ENCODE peak calls at places on chromosome 18, in five cellular contexts. R is GM23248, T is mammary epithelial cell, G is GM23338, I is K562. C is an unnamed sample.

GRCh38 chr18:12086249-12086648 is 7.4 kb upstream of the ANKRD62 start:
- DNase-seq in G (no peak), I (no peak), R (no peak), T (no peak), C (no peak)

GRCh38 chr18:74963820-74964446 is 245.0 kb downstream of the PTGR3 start:
- DNase-seq in I (peak; percentile 6), T (peak; percentile 31), R (peak; percentile 67), G (peak; percentile 76), C (peak; percentile 18)

GRCh38 chr18:25066536-25066935 is 285.4 kb downstream of the ZNF521 start:
- DNase-seq in I (no peak), R (no peak), G (no peak), T (no peak), C (peak; percentile 38)

GRCh38 chr18:52764271-52764670 is 424.3 kb downstream of the DCC start:
- DNase-seq in G (no peak), I (no peak), T (no peak), R (no peak), C (no peak)

GRCh38 chr18:22394428-22394827 is 23.3 kb downstream of the CTAGE1 start:
- DNase-seq in T (no peak), G (no peak), R (no peak), I (no peak), C (no peak)

GRCh38 chr18:26468931-26469340 is 79.4 kb downstream of the KCTD1 start:
- DNase-seq in R (no peak), I (peak; percentile 57), T (no peak), G (peak; percentile 84), C (no peak)

GRCh38 chr18:75429975-75430374 is 2.5 kb upstream of the SMIM21 start:
- DNase-seq in T (no peak), G (no peak), I (no peak), R (no peak), C (peak; percentile 89)

GRCh38 chr18:73136134-73136533 is 268.3 kb upstream of the NETO1 start:
- DNase-seq in T (peak; percentile 11), R (peak; percentile 4), I (no peak), G (peak; percentile 60), C (peak; percentile 1)

GRCh38 chr18:45228989-45229388 is 386.3 kb upstream of the SLC14A2 start:
- DNase-seq in I (no peak), T (no peak), G (no peak), R (no peak), C (no peak)

GRCh38 chr18:78721281-78721949 is 258.2 kb upstream of the SALL3 start:
- DNase-seq in T (no peak), R (no peak), I (no peak), G (peak; percentile 21), C (no peak)

GRCh38 chr18:59562751-59563150 is 134.5 kb downstream of the CCBE1 start:
- DNase-seq in T (no peak), G (no peak), I (no peak), R (no peak), C (no peak)

GRCh38 chr18:58264846-58265245 is 220.8 kb downstream of the NEDD4L start:
- DNase-seq in G (no peak), I (no peak), R (no peak), T (no peak), C (no peak)

GRCh38 chr18:43760010-43760409 is 482.7 kb upstream of the SYT4 start:
- DNase-seq in R (no peak), T (no peak), G (peak; percentile 22), I (no peak), C (no peak)
- H2AFZ ChIP-seq in R (no peak overlapping the region), T (no peak overlapping the region), G (no peak overlapping the region), I (no peak overlapping the region), C (no peak overlapping the region)

DNA sequence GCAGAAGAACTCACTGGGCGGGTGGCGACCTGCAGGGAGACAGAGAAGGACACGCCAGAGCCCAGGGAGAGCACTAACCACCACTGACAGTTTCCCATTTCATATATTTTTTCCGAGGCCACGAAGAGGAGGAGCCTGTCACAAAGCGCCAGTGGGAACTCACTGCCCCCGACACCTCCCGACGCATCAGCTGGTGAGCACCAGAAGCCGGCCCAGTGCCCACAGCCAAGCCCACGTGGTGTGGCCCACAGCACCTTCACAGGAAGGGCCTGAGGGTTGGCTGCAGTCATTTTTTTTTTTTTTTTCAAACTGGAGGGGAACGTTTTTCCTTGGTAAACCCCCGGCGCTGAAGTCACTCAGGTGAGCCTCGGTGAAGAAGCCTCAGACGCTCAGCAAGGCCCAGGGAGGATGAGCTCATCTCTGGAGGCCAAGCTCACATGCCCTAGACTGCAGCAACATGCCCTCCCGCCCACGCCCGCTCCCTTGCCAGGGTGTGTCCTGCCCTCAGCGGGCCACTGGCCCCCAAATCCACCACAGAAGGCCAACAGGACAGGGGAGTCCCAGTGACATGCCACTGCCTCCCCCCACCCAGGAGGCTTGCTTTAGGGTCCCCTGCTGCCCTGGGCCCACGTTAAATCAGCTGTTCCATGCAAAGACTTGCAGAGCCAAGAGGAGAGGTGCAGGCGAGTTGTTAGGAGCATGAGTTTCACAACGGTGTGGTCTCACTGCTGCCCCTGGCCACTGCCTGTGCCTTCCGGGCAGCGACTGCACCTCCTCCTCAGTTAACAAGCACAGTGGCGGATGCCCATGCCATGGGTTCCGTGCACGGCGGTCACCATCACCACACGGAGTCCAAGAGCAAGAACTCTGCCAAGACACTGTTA is 68.1 kb downstream of the PARD6G start:
- DNase-seq in T (peak; percentile 95), R (no peak), I (no peak), G (no peak), C (no peak)
- H2AFZ ChIP-seq in T (peak overlapping the region; percentile 46), R (no peak overlapping the region), I (no peak overlapping the region), G (no peak overlapping the region), C (no peak overlapping the region)

DNA sequence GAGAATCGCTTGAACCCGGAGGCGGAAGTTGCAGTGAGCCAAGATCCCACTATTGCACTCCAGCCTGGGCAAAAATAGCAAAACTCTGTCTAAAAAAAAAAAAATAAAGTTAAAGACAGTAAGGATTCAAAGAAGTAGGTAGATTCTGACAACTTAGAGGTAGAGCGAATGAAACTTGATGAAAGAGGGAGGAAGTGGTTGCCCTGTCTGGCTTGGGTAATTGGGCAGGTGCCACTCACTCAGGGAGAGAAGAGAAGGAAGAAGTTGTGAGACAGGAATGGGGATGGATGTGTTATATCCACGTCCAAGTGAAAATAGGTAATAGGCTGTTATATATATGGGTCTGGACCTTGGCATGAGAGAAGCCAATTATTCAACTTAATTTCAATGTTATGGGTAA is 26.3 kb downstream of the NDC80 start:
- DNase-seq in I (no peak), G (no peak), R (no peak), T (no peak), C (no peak)
- H2AFZ ChIP-seq in I (no peak overlapping the region), G (no peak overlapping the region), R (no peak overlapping the region), T (no peak overlapping the region), C (no peak overlapping the region)

GRCh38 chr18:40874233-40874632 is 1080.8 kb upstream of the PIK3C3 start:
- DNase-seq in T (peak; percentile 84), I (no peak), G (no peak), R (peak; percentile 58), C (peak; percentile 51)
- H2AFZ ChIP-seq in T (no peak overlapping the region), I (no peak overlapping the region), G (no peak overlapping the region), R (no peak overlapping the region), C (no peak overlapping the region)

GRCh38 chr18:3605562-3606443 is 155.8 kb downstream of the TGIF1 start:
- DNase-seq in R (peak; percentile 80), I (no peak), T (peak; percentile 46), G (peak; percentile 42), C (peak; percentile 52)

GRCh38 chr18:3604260-3604625 is 154.3 kb downstream of the TGIF1 start:
- DNase-seq in G (no peak), T (no peak), I (no peak), R (no peak), C (no peak)

GRCh38 chr18:3607309-3608098 is 157.5 kb downstream of the TGIF1 start:
- DNase-seq in G (no peak), I (peak; percentile 31), R (no peak), T (no peak), C (no peak)

GRCh38 chr18:3603460-3604259 is 153.7 kb downstream of the TGIF1 start:
- DNase-seq in T (peak; percentile 92), G (peak; percentile 94), R (peak; percentile 98), I (peak; percentile 49), C (peak; percentile 97)

DNA sequence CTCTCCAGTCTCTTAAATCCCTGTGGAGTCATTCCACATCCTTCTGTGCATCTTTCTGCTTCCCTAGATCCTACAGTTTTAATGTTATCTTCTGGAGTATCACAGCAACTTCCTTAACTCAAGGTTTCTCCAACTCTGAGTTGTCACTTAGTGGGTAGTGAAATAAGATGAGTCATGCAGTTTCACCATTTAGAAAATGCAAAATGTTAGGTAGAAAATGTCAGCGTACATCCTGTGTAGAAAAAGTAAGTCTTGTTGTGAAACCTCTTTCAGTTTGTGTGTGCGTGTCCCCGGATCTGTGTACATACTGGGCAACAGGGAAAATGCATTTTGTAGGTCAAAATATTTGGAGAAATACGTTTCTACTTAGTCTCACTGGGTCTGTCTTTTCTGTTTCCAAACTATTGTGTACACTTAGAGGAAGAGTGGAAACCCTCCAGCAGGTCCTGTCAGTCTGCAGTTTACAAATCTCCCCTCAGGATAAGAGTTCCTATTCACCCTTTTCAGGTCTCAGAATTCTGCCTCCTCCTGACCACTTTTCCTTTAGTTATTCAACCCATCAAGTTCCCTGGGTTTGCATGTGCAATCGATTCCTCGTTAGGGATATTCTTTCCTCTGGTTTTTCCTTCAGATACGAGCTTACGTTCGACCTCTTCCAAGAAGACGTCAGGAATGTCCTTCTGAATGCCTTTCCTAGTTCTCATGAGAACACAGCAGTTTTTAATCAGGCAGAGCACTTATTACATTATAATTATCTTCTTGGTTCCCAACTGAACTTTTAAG is 154.8 kb downstream of the TGIF1 start:
- DNase-seq in T (peak; percentile 91), R (peak; percentile 94), G (peak; percentile 54), I (peak; percentile 39), C (peak; percentile 97)
- H2AFZ ChIP-seq in T (peak overlapping the region; percentile 42), R (no peak overlapping the region), G (no peak overlapping the region), I (peak overlapping the region; percentile 3), C (no peak overlapping the region)

GRCh38 chr18:77207540-77207939 is 42.1 kb upstream of the GALR1 start:
- DNase-seq in T (peak; percentile 42), G (peak; percentile 73), R (peak; percentile 89), I (no peak), C (peak; percentile 44)

GRCh38 chr18:77210249-77210648 is 39.4 kb upstream of the GALR1 start:
- DNase-seq in T (no peak), G (no peak), I (no peak), R (no peak), C (no peak)

GRCh38 chr18:77206676-77207370 is 42.8 kb upstream of the GALR1 start:
- DNase-seq in I (no peak), T (no peak), R (peak; percentile 90), G (no peak), C (peak; percentile 57)

GRCh38 chr18:77208969-77209368 is 40.7 kb upstream of the GALR1 start:
- DNase-seq in I (no peak), R (peak; percentile 80), T (no peak), G (no peak), C (peak; percentile 46)

GRCh38 chr18:77209587-77209986 is 40.1 kb upstream of the GALR1 start:
- DNase-seq in G (no peak), R (peak; percentile 69), I (no peak), T (no peak), C (peak; percentile 29)
- H2AFZ ChIP-seq in G (no peak overlapping the region), R (no peak overlapping the region), I (no peak overlapping the region), T (no peak overlapping the region), C (no peak overlapping the region)

DNA sequence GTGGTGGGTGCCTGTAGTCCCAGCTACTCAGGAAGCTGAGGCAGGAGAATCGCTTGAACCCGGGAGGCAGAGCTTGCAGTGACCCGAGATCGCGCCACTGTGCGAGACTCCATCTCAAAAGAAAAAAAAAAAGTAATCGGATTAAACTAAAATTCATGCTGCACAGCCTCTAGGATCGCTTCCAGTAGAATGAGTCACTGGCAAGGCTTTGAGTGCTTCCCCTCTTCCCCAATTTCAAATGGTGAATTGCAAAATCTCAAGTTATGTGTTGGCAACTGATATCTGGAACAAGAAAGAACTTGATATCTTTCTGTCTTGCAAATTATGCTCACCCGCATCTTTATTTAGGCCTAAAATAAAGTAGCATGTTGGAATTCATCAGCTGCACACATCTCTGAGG is 12.6 kb downstream of the TTC39C start:
- DNase-seq in R (peak; percentile 94), T (peak; percentile 90), I (no peak), G (no peak), C (peak; percentile 90)
- H2AFZ ChIP-seq in R (peak overlapping the region; percentile 63), T (no peak overlapping the region), I (no peak overlapping the region), G (no peak overlapping the region), C (no peak overlapping the region)